ENCODE peak calls at places on chromosomes 4 and X, in eight cellular contexts. One of them, this sample, is unnamed.

GRCh38 chr4:21410372-21410771 is 538.2 kb downstream of the KCNIP4 start:
- DNase-seq in GM13977: no peak
- DNase-seq in NCI-H69: no peak
- DNase-seq in NAMALWA: no peak
- DNase-seq in WTC11: peak; percentile 13
- DNase-seq in MCF 10A: no peak
- DNase-seq in activated T-helper 1 cell treated with anti-CD3 and anti-CD28 coated beads, Interleukin-2, amount 50 U/mL, for 16 hours: no peak
- DNase-seq in stimulated activated naive B cell treated with anti-CD40 and anti-IgM and Interleukin-4, amounts not matched to agents 10 μg/mL and 1 μg/mL and 100 μg/mL, for 72 hours: no peak
- DNase-seq in this sample: no peak

GRCh38 chr4:128524311-128524710 is 236.7 kb upstream of the PGRMC2 start:
- DNase-seq in GM13977: no peak
- DNase-seq in NCI-H69: no peak
- DNase-seq in NAMALWA: no peak
- DNase-seq in WTC11: no peak
- DNase-seq in MCF 10A: peak; percentile 91
- DNase-seq in activated T-helper 1 cell treated with anti-CD3 and anti-CD28 coated beads, Interleukin-2, amount 50 U/mL, for 16 hours: no peak
- DNase-seq in stimulated activated naive B cell treated with anti-CD40 and anti-IgM and Interleukin-4, amounts not matched to agents 10 μg/mL and 1 μg/mL and 100 μg/mL, for 72 hours: no peak
- DNase-seq in this sample: peak; percentile 57

GRCh38 chrX:154362085-154362742 is 12.2 kb downstream of the FLNA start:
- DNase-seq in GM13977: no peak
- DNase-seq in NCI-H69: no peak
- DNase-seq in NAMALWA: no peak
- DNase-seq in WTC11: no peak
- DNase-seq in MCF 10A: no peak
- DNase-seq in activated T-helper 1 cell treated with anti-CD3 and anti-CD28 coated beads, Interleukin-2, amount 50 U/mL, for 16 hours: no peak
- DNase-seq in stimulated activated naive B cell treated with anti-CD40 and anti-IgM and Interleukin-4, amounts not matched to agents 10 μg/mL and 1 μg/mL and 100 μg/mL, for 72 hours: no peak
- DNase-seq in this sample: no peak

GRCh38 chrX:67555578-67556203 is 11.9 kb downstream of the AR start:
- DNase-seq in GM13977: no peak
- DNase-seq in NCI-H69: peak; percentile 6
- DNase-seq in NAMALWA: peak; percentile 32
- DNase-seq in WTC11: peak; percentile 41
- DNase-seq in MCF 10A: peak; percentile 58
- DNase-seq in activated T-helper 1 cell treated with anti-CD3 and anti-CD28 coated beads, Interleukin-2, amount 50 U/mL, for 16 hours: no peak
- DNase-seq in stimulated activated naive B cell treated with anti-CD40 and anti-IgM and Interleukin-4, amounts not matched to agents 10 μg/mL and 1 μg/mL and 100 μg/mL, for 72 hours: no peak
- DNase-seq in this sample: peak; percentile 41

GRCh38 chr4:186149872-186150271 is 41.5 kb upstream of the CYP4V2 start:
- DNase-seq in GM13977: no peak
- DNase-seq in NCI-H69: no peak
- DNase-seq in NAMALWA: peak; percentile 47
- DNase-seq in WTC11: no peak
- DNase-seq in MCF 10A: peak; percentile 54
- DNase-seq in activated T-helper 1 cell treated with anti-CD3 and anti-CD28 coated beads, Interleukin-2, amount 50 U/mL, for 16 hours: peak; percentile 16
- DNase-seq in stimulated activated naive B cell treated with anti-CD40 and anti-IgM and Interleukin-4, amounts not matched to agents 10 μg/mL and 1 μg/mL and 100 μg/mL, for 72 hours: no peak
- DNase-seq in this sample: peak; percentile 89

GRCh38 chr4:1542516-1543320 is 136.5 kb upstream of the NKX1-1 start:
- DNase-seq in GM13977: no peak
- DNase-seq in NCI-H69: no peak
- DNase-seq in NAMALWA: no peak
- DNase-seq in WTC11: no peak
- DNase-seq in MCF 10A: no peak
- DNase-seq in activated T-helper 1 cell treated with anti-CD3 and anti-CD28 coated beads, Interleukin-2, amount 50 U/mL, for 16 hours: no peak
- DNase-seq in stimulated activated naive B cell treated with anti-CD40 and anti-IgM and Interleukin-4, amounts not matched to agents 10 μg/mL and 1 μg/mL and 100 μg/mL, for 72 hours: no peak
- DNase-seq in this sample: no peak

GRCh38 chrX:10496345-10496965 is 123.9 kb downstream of the MID1 start:
- DNase-seq in GM13977: no peak
- DNase-seq in NCI-H69: no peak
- DNase-seq in NAMALWA: no peak
- DNase-seq in WTC11: no peak
- DNase-seq in MCF 10A: no peak
- DNase-seq in activated T-helper 1 cell treated with anti-CD3 and anti-CD28 coated beads, Interleukin-2, amount 50 U/mL, for 16 hours: no peak
- DNase-seq in stimulated activated naive B cell treated with anti-CD40 and anti-IgM and Interleukin-4, amounts not matched to agents 10 μg/mL and 1 μg/mL and 100 μg/mL, for 72 hours: no peak
- DNase-seq in this sample: no peak

GRCh38 chr4:184344899-184345572 is 127.4 kb upstream of the ENPP6 start:
- DNase-seq in GM13977: no peak
- DNase-seq in NCI-H69: no peak
- DNase-seq in NAMALWA: no peak
- DNase-seq in WTC11: no peak
- DNase-seq in MCF 10A: no peak
- DNase-seq in activated T-helper 1 cell treated with anti-CD3 and anti-CD28 coated beads, Interleukin-2, amount 50 U/mL, for 16 hours: no peak
- DNase-seq in stimulated activated naive B cell treated with anti-CD40 and anti-IgM and Interleukin-4, amounts not matched to agents 10 μg/mL and 1 μg/mL and 100 μg/mL, for 72 hours: peak; percentile 39
- DNase-seq in this sample: no peak

GRCh38 chr4:174496631-174497442 is 25.5 kb downstream of the HPGD start:
- DNase-seq in GM13977: no peak
- DNase-seq in NCI-H69: peak; percentile 93
- DNase-seq in NAMALWA: no peak
- DNase-seq in WTC11: no peak
- DNase-seq in MCF 10A: no peak
- DNase-seq in activated T-helper 1 cell treated with anti-CD3 and anti-CD28 coated beads, Interleukin-2, amount 50 U/mL, for 16 hours: no peak
- DNase-seq in stimulated activated naive B cell treated with anti-CD40 and anti-IgM and Interleukin-4, amounts not matched to agents 10 μg/mL and 1 μg/mL and 100 μg/mL, for 72 hours: no peak
- DNase-seq in this sample: peak; percentile 37

GRCh38 chrX:132025085-132025484 is 2.0 kb downstream of the STK26 start:
- DNase-seq in GM13977: no peak
- DNase-seq in NCI-H69: no peak
- DNase-seq in NAMALWA: peak; percentile 17
- DNase-seq in WTC11: no peak
- DNase-seq in MCF 10A: no peak
- DNase-seq in activated T-helper 1 cell treated with anti-CD3 and anti-CD28 coated beads, Interleukin-2, amount 50 U/mL, for 16 hours: no peak
- DNase-seq in stimulated activated naive B cell treated with anti-CD40 and anti-IgM and Interleukin-4, amounts not matched to agents 10 μg/mL and 1 μg/mL and 100 μg/mL, for 72 hours: no peak
- DNase-seq in this sample: no peak

GRCh38 chr4:4387531-4388311 is 819 bp downstream of the NSG1 start:
- DNase-seq in GM13977: peak; percentile 41
- DNase-seq in NCI-H69: peak; percentile 33
- DNase-seq in NAMALWA: no peak
- DNase-seq in WTC11: peak; percentile 32
- DNase-seq in MCF 10A: no peak
- DNase-seq in activated T-helper 1 cell treated with anti-CD3 and anti-CD28 coated beads, Interleukin-2, amount 50 U/mL, for 16 hours: no peak
- DNase-seq in stimulated activated naive B cell treated with anti-CD40 and anti-IgM and Interleukin-4, amounts not matched to agents 10 μg/mL and 1 μg/mL and 100 μg/mL, for 72 hours: no peak
- DNase-seq in this sample: no peak

GRCh38 chr4:52670739-52671138 is 11.6 kb upstream of the USP46 start:
- DNase-seq in GM13977: no peak
- DNase-seq in NCI-H69: no peak
- DNase-seq in NAMALWA: no peak
- DNase-seq in WTC11: no peak
- DNase-seq in MCF 10A: no peak
- DNase-seq in activated T-helper 1 cell treated with anti-CD3 and anti-CD28 coated beads, Interleukin-2, amount 50 U/mL, for 16 hours: no peak
- DNase-seq in stimulated activated naive B cell treated with anti-CD40 and anti-IgM and Interleukin-4, amounts not matched to agents 10 μg/mL and 1 μg/mL and 100 μg/mL, for 72 hours: no peak
- DNase-seq in this sample: no peak

GRCh38 chr4:188754372-188755002 is 615.2 kb downstream of the TRIML1 start:
- DNase-seq in GM13977: no peak
- DNase-seq in NCI-H69: no peak
- DNase-seq in NAMALWA: no peak
- DNase-seq in WTC11: no peak
- DNase-seq in MCF 10A: no peak
- DNase-seq in activated T-helper 1 cell treated with anti-CD3 and anti-CD28 coated beads, Interleukin-2, amount 50 U/mL, for 16 hours: no peak
- DNase-seq in stimulated activated naive B cell treated with anti-CD40 and anti-IgM and Interleukin-4, amounts not matched to agents 10 μg/mL and 1 μg/mL and 100 μg/mL, for 72 hours: no peak
- DNase-seq in this sample: no peak

GRCh38 chrX:107470971-107471370 is 21.5 kb downstream of the FRMPD3 start:
- DNase-seq in GM13977: no peak
- DNase-seq in NCI-H69: no peak
- DNase-seq in NAMALWA: no peak
- DNase-seq in WTC11: no peak
- DNase-seq in MCF 10A: no peak
- DNase-seq in activated T-helper 1 cell treated with anti-CD3 and anti-CD28 coated beads, Interleukin-2, amount 50 U/mL, for 16 hours: no peak
- DNase-seq in stimulated activated naive B cell treated with anti-CD40 and anti-IgM and Interleukin-4, amounts not matched to agents 10 μg/mL and 1 μg/mL and 100 μg/mL, for 72 hours: no peak
- DNase-seq in this sample: no peak

GRCh38 chr4:7980036-7980435 is 40.4 kb upstream of the AFAP1 start:
- DNase-seq in GM13977: no peak
- DNase-seq in NCI-H69: no peak
- DNase-seq in NAMALWA: no peak
- DNase-seq in WTC11: no peak
- DNase-seq in MCF 10A: no peak
- DNase-seq in activated T-helper 1 cell treated with anti-CD3 and anti-CD28 coated beads, Interleukin-2, amount 50 U/mL, for 16 hours: no peak
- DNase-seq in stimulated activated naive B cell treated with anti-CD40 and anti-IgM and Interleukin-4, amounts not matched to agents 10 μg/mL and 1 μg/mL and 100 μg/mL, for 72 hours: no peak
- DNase-seq in this sample: no peak

GRCh38 chr4:86791126-86791525 is 58.1 kb downstream of the SLC10A6 start:
- DNase-seq in GM13977: no peak
- DNase-seq in NCI-H69: no peak
- DNase-seq in NAMALWA: peak; percentile 4
- DNase-seq in WTC11: peak; percentile 72
- DNase-seq in MCF 10A: no peak
- DNase-seq in activated T-helper 1 cell treated with anti-CD3 and anti-CD28 coated beads, Interleukin-2, amount 50 U/mL, for 16 hours: no peak
- DNase-seq in stimulated activated naive B cell treated with anti-CD40 and anti-IgM and Interleukin-4, amounts not matched to agents 10 μg/mL and 1 μg/mL and 100 μg/mL, for 72 hours: no peak
- DNase-seq in this sample: no peak

GRCh38 chr4:185680617-185681016 is 131.4 kb downstream of the SORBS2 start:
- DNase-seq in GM13977: no peak
- DNase-seq in NCI-H69: no peak
- DNase-seq in NAMALWA: no peak
- DNase-seq in WTC11: no peak
- DNase-seq in MCF 10A: no peak
- DNase-seq in activated T-helper 1 cell treated with anti-CD3 and anti-CD28 coated beads, Interleukin-2, amount 50 U/mL, for 16 hours: no peak
- DNase-seq in stimulated activated naive B cell treated with anti-CD40 and anti-IgM and Interleukin-4, amounts not matched to agents 10 μg/mL and 1 μg/mL and 100 μg/mL, for 72 hours: no peak
- DNase-seq in this sample: no peak

GRCh38 chr4:104966349-104967033 is 180.2 kb upstream of the TET2 start:
- DNase-seq in GM13977: peak; percentile 65
- DNase-seq in NCI-H69: peak; percentile 41
- DNase-seq in NAMALWA: peak; percentile 14
- DNase-seq in WTC11: no peak
- DNase-seq in MCF 10A: peak; percentile 55
- DNase-seq in activated T-helper 1 cell treated with anti-CD3 and anti-CD28 coated beads, Interleukin-2, amount 50 U/mL, for 16 hours: no peak
- DNase-seq in stimulated activated naive B cell treated with anti-CD40 and anti-IgM and Interleukin-4, amounts not matched to agents 10 μg/mL and 1 μg/mL and 100 μg/mL, for 72 hours: peak; percentile 46
- DNase-seq in this sample: peak; percentile 38

GRCh38 chrX:10288400-10288799 is 131.6 kb downstream of the CLCN4 start:
- DNase-seq in GM13977: no peak
- DNase-seq in NCI-H69: no peak
- DNase-seq in NAMALWA: no peak
- DNase-seq in WTC11: no peak
- DNase-seq in MCF 10A: no peak
- DNase-seq in activated T-helper 1 cell treated with anti-CD3 and anti-CD28 coated beads, Interleukin-2, amount 50 U/mL, for 16 hours: no peak
- DNase-seq in stimulated activated naive B cell treated with anti-CD40 and anti-IgM and Interleukin-4, amounts not matched to agents 10 μg/mL and 1 μg/mL and 100 μg/mL, for 72 hours: no peak
- DNase-seq in this sample: no peak

GRCh38 chr4:95248713-95249401 is 299.9 kb downstream of the UNC5C start:
- DNase-seq in GM13977: no peak
- DNase-seq in NCI-H69: peak; percentile 51
- DNase-seq in NAMALWA: no peak
- DNase-seq in WTC11: no peak
- DNase-seq in MCF 10A: peak; percentile 42
- DNase-seq in activated T-helper 1 cell treated with anti-CD3 and anti-CD28 coated beads, Interleukin-2, amount 50 U/mL, for 16 hours: no peak
- DNase-seq in stimulated activated naive B cell treated with anti-CD40 and anti-IgM and Interleukin-4, amounts not matched to agents 10 μg/mL and 1 μg/mL and 100 μg/mL, for 72 hours: no peak
- DNase-seq in this sample: no peak

GRCh38 chr4:65535128-65535527 is 135.2 kb downstream of the EPHA5 start:
- DNase-seq in GM13977: no peak
- DNase-seq in NCI-H69: peak; percentile 88
- DNase-seq in NAMALWA: no peak
- DNase-seq in WTC11: no peak
- DNase-seq in MCF 10A: no peak
- DNase-seq in activated T-helper 1 cell treated with anti-CD3 and anti-CD28 coated beads, Interleukin-2, amount 50 U/mL, for 16 hours: no peak
- DNase-seq in stimulated activated naive B cell treated with anti-CD40 and anti-IgM and Interleukin-4, amounts not matched to agents 10 μg/mL and 1 μg/mL and 100 μg/mL, for 72 hours: no peak
- DNase-seq in this sample: no peak

GRCh38 chr4:40576651-40577480 is 52.8 kb downstream of the RBM47 start:
- DNase-seq in GM13977: peak; percentile 59
- DNase-seq in NCI-H69: peak; percentile 82
- DNase-seq in NAMALWA: peak; percentile 84
- DNase-seq in WTC11: no peak
- DNase-seq in MCF 10A: peak; percentile 89
- DNase-seq in activated T-helper 1 cell treated with anti-CD3 and anti-CD28 coated beads, Interleukin-2, amount 50 U/mL, for 16 hours: no peak
- DNase-seq in stimulated activated naive B cell treated with anti-CD40 and anti-IgM and Interleukin-4, amounts not matched to agents 10 μg/mL and 1 μg/mL and 100 μg/mL, for 72 hours: peak; percentile 73
- DNase-seq in this sample: peak; percentile 79

GRCh38 chr4:155674669-155675071 is 8.0 kb downstream of the GUCY1A1 start:
- DNase-seq in GM13977: no peak
- DNase-seq in NCI-H69: no peak
- DNase-seq in NAMALWA: no peak
- DNase-seq in WTC11: no peak
- DNase-seq in MCF 10A: no peak
- DNase-seq in activated T-helper 1 cell treated with anti-CD3 and anti-CD28 coated beads, Interleukin-2, amount 50 U/mL, for 16 hours: no peak
- DNase-seq in stimulated activated naive B cell treated with anti-CD40 and anti-IgM and Interleukin-4, amounts not matched to agents 10 μg/mL and 1 μg/mL and 100 μg/mL, for 72 hours: no peak
- DNase-seq in this sample: no peak

GRCh38 chr4:5890063-5890727 is 2.7 kb downstream of the CRMP1 start:
- DNase-seq in GM13977: peak; percentile 43
- DNase-seq in NCI-H69: peak; percentile 94
- DNase-seq in NAMALWA: no peak
- DNase-seq in WTC11: peak; percentile 93
- DNase-seq in MCF 10A: no peak
- DNase-seq in activated T-helper 1 cell treated with anti-CD3 and anti-CD28 coated beads, Interleukin-2, amount 50 U/mL, for 16 hours: no peak
- DNase-seq in stimulated activated naive B cell treated with anti-CD40 and anti-IgM and Interleukin-4, amounts not matched to agents 10 μg/mL and 1 μg/mL and 100 μg/mL, for 72 hours: no peak
- DNase-seq in this sample: no peak

GRCh38 chr4:147354271-147354670 is 126.6 kb upstream of the EDNRA start:
- DNase-seq in GM13977: no peak
- DNase-seq in NCI-H69: no peak
- DNase-seq in NAMALWA: no peak
- DNase-seq in WTC11: no peak
- DNase-seq in MCF 10A: no peak
- DNase-seq in activated T-helper 1 cell treated with anti-CD3 and anti-CD28 coated beads, Interleukin-2, amount 50 U/mL, for 16 hours: no peak
- DNase-seq in stimulated activated naive B cell treated with anti-CD40 and anti-IgM and Interleukin-4, amounts not matched to agents 10 μg/mL and 1 μg/mL and 100 μg/mL, for 72 hours: no peak
- DNase-seq in this sample: no peak

GRCh38 chr4:14254806-14255445 is 627.4 kb upstream of the BOD1L1 start:
- DNase-seq in GM13977: no peak
- DNase-seq in NCI-H69: no peak
- DNase-seq in NAMALWA: no peak
- DNase-seq in WTC11: no peak
- DNase-seq in MCF 10A: no peak
- DNase-seq in activated T-helper 1 cell treated with anti-CD3 and anti-CD28 coated beads, Interleukin-2, amount 50 U/mL, for 16 hours: no peak
- DNase-seq in stimulated activated naive B cell treated with anti-CD40 and anti-IgM and Interleukin-4, amounts not matched to agents 10 μg/mL and 1 μg/mL and 100 μg/mL, for 72 hours: no peak
- DNase-seq in this sample: no peak

GRCh38 chr4:37674446-37674845 is 11.7 kb downstream of the RELL1 start:
- DNase-seq in GM13977: no peak
- DNase-seq in NCI-H69: peak; percentile 78
- DNase-seq in NAMALWA: no peak
- DNase-seq in WTC11: no peak
- DNase-seq in MCF 10A: no peak
- DNase-seq in activated T-helper 1 cell treated with anti-CD3 and anti-CD28 coated beads, Interleukin-2, amount 50 U/mL, for 16 hours: no peak
- DNase-seq in stimulated activated naive B cell treated with anti-CD40 and anti-IgM and Interleukin-4, amounts not matched to agents 10 μg/mL and 1 μg/mL and 100 μg/mL, for 72 hours: no peak
- DNase-seq in this sample: no peak

GRCh38 chr4:4735136-4735754 is 124.2 kb upstream of the MSX1 start:
- DNase-seq in GM13977: no peak
- DNase-seq in NCI-H69: peak; percentile 59
- DNase-seq in NAMALWA: no peak
- DNase-seq in WTC11: no peak
- DNase-seq in MCF 10A: no peak
- DNase-seq in activated T-helper 1 cell treated with anti-CD3 and anti-CD28 coated beads, Interleukin-2, amount 50 U/mL, for 16 hours: no peak
- DNase-seq in stimulated activated naive B cell treated with anti-CD40 and anti-IgM and Interleukin-4, amounts not matched to agents 10 μg/mL and 1 μg/mL and 100 μg/mL, for 72 hours: no peak
- DNase-seq in this sample: no peak

GRCh38 chr4:182916483-182917181 is 554 bp downstream of the DCTD start:
- DNase-seq in GM13977: no peak
- DNase-seq in NCI-H69: peak; percentile 70
- DNase-seq in NAMALWA: no peak
- DNase-seq in WTC11: peak; percentile 41
- DNase-seq in MCF 10A: peak; percentile 55
- DNase-seq in activated T-helper 1 cell treated with anti-CD3 and anti-CD28 coated beads, Interleukin-2, amount 50 U/mL, for 16 hours: no peak
- DNase-seq in stimulated activated naive B cell treated with anti-CD40 and anti-IgM and Interleukin-4, amounts not matched to agents 10 μg/mL and 1 μg/mL and 100 μg/mL, for 72 hours: peak; percentile 7
- DNase-seq in this sample: peak; percentile 32

GRCh38 chr4:26252349-26252748 is 68.5 kb upstream of the RBPJ start:
- DNase-seq in GM13977: no peak
- DNase-seq in NCI-H69: no peak
- DNase-seq in NAMALWA: no peak
- DNase-seq in WTC11: no peak
- DNase-seq in MCF 10A: no peak
- DNase-seq in activated T-helper 1 cell treated with anti-CD3 and anti-CD28 coated beads, Interleukin-2, amount 50 U/mL, for 16 hours: no peak
- DNase-seq in stimulated activated naive B cell treated with anti-CD40 and anti-IgM and Interleukin-4, amounts not matched to agents 10 μg/mL and 1 μg/mL and 100 μg/mL, for 72 hours: no peak
- DNase-seq in this sample: peak; percentile 67

GRCh38 chr4:149605601-149606378 is 209.9 kb downstream of the IQCM start:
- DNase-seq in GM13977: no peak
- DNase-seq in NCI-H69: no peak
- DNase-seq in NAMALWA: no peak
- DNase-seq in WTC11: peak; percentile 12
- DNase-seq in MCF 10A: peak; percentile 54
- DNase-seq in activated T-helper 1 cell treated with anti-CD3 and anti-CD28 coated beads, Interleukin-2, amount 50 U/mL, for 16 hours: no peak
- DNase-seq in stimulated activated naive B cell treated with anti-CD40 and anti-IgM and Interleukin-4, amounts not matched to agents 10 μg/mL and 1 μg/mL and 100 μg/mL, for 72 hours: no peak
- DNase-seq in this sample: no peak

GRCh38 chrX:85052207-85052606 is 48.5 kb downstream of the APOOL start:
- DNase-seq in GM13977: no peak
- DNase-seq in NCI-H69: no peak
- DNase-seq in NAMALWA: no peak
- DNase-seq in WTC11: no peak
- DNase-seq in MCF 10A: peak; percentile 11
- DNase-seq in activated T-helper 1 cell treated with anti-CD3 and anti-CD28 coated beads, Interleukin-2, amount 50 U/mL, for 16 hours: no peak
- DNase-seq in stimulated activated naive B cell treated with anti-CD40 and anti-IgM and Interleukin-4, amounts not matched to agents 10 μg/mL and 1 μg/mL and 100 μg/mL, for 72 hours: no peak
- DNase-seq in this sample: no peak

GRCh38 chrX:111447298-111447697 is 35.3 kb upstream of the DCX start:
- DNase-seq in GM13977: peak; percentile 13
- DNase-seq in NCI-H69: peak; percentile 86
- DNase-seq in NAMALWA: peak; percentile 60
- DNase-seq in WTC11: peak; percentile 41
- DNase-seq in MCF 10A: peak; percentile 39
- DNase-seq in activated T-helper 1 cell treated with anti-CD3 and anti-CD28 coated beads, Interleukin-2, amount 50 U/mL, for 16 hours: no peak
- DNase-seq in stimulated activated naive B cell treated with anti-CD40 and anti-IgM and Interleukin-4, amounts not matched to agents 10 μg/mL and 1 μg/mL and 100 μg/mL, for 72 hours: no peak
- DNase-seq in this sample: peak; percentile 12

GRCh38 chrX:115487608-115488007 is 73.4 kb upstream of the PLS3 start:
- DNase-seq in GM13977: no peak
- DNase-seq in NCI-H69: no peak
- DNase-seq in NAMALWA: no peak
- DNase-seq in WTC11: no peak
- DNase-seq in MCF 10A: no peak
- DNase-seq in activated T-helper 1 cell treated with anti-CD3 and anti-CD28 coated beads, Interleukin-2, amount 50 U/mL, for 16 hours: no peak
- DNase-seq in stimulated activated naive B cell treated with anti-CD40 and anti-IgM and Interleukin-4, amounts not matched to agents 10 μg/mL and 1 μg/mL and 100 μg/mL, for 72 hours: no peak
- DNase-seq in this sample: no peak